ENCODE peak calls at places on chromosomes 16 and 17, in nine cellular contexts. One of them, this sample, is unnamed.

GRCh38 chr16:79098897-79099296 is 501.6 kb downstream of the MAF start:
- DNase-seq in activated CD8-positive, alpha-beta T cell treated with anti-CD3 and anti-CD28 coated beads, Interleukin-2, amount 10 ng/mL, durations not matched to agents 7 days and 5 days: no peak
- DNase-seq in germinal center: no peak
- DNase-seq in GM10248: no peak
- DNase-seq in heart left ventricle: no peak
- DNase-seq in mammary epithelial cell: no peak
- DNase-seq in stimulated activated effector memory CD8-positive, alpha-beta T cell treated with anti-CD3 and anti-CD28 coated beads, Interleukin-12 subunit alpha, Interleukin-12 subunit beta, amount 100 ng/mL, for 72 hours: no peak
- DNase-seq in iPS-NIHi11: no peak
- DNase-seq in NCI-H1930: no peak
- DNase-seq in this sample: no peak

GRCh38 chr17:57739402-57740224 is 5.5 kb downstream of the CCDC182 start:
- DNase-seq in activated CD8-positive, alpha-beta T cell treated with anti-CD3 and anti-CD28 coated beads, Interleukin-2, amount 10 ng/mL, durations not matched to agents 7 days and 5 days: peak
- DNase-seq in germinal center: peak
- DNase-seq in GM10248: peak
- DNase-seq in heart left ventricle: no peak
- DNase-seq in mammary epithelial cell: peak
- DNase-seq in stimulated activated effector memory CD8-positive, alpha-beta T cell treated with anti-CD3 and anti-CD28 coated beads, Interleukin-12 subunit alpha, Interleukin-12 subunit beta, amount 100 ng/mL, for 72 hours: no peak
- DNase-seq in iPS-NIHi11: peak
- DNase-seq in NCI-H1930: peak
- DNase-seq in this sample: peak

GRCh38 chr16:59510008-59510424 is 775.9 kb upstream of the GOT2 start:
- DNase-seq in activated CD8-positive, alpha-beta T cell treated with anti-CD3 and anti-CD28 coated beads, Interleukin-2, amount 10 ng/mL, durations not matched to agents 7 days and 5 days: no peak
- DNase-seq in germinal center: no peak
- DNase-seq in GM10248: no peak
- DNase-seq in heart left ventricle: no peak
- DNase-seq in mammary epithelial cell: no peak
- DNase-seq in stimulated activated effector memory CD8-positive, alpha-beta T cell treated with anti-CD3 and anti-CD28 coated beads, Interleukin-12 subunit alpha, Interleukin-12 subunit beta, amount 100 ng/mL, for 72 hours: no peak
- DNase-seq in iPS-NIHi11: no peak
- DNase-seq in NCI-H1930: no peak
- DNase-seq in this sample: no peak

GRCh38 chr16:87945351-87946042 is 5.7 kb upstream of the BANP start:
- DNase-seq in activated CD8-positive, alpha-beta T cell treated with anti-CD3 and anti-CD28 coated beads, Interleukin-2, amount 10 ng/mL, durations not matched to agents 7 days and 5 days: peak
- DNase-seq in germinal center: peak
- DNase-seq in GM10248: no peak
- DNase-seq in heart left ventricle: peak
- DNase-seq in mammary epithelial cell: peak
- DNase-seq in stimulated activated effector memory CD8-positive, alpha-beta T cell treated with anti-CD3 and anti-CD28 coated beads, Interleukin-12 subunit alpha, Interleukin-12 subunit beta, amount 100 ng/mL, for 72 hours: no peak
- DNase-seq in iPS-NIHi11: peak
- DNase-seq in NCI-H1930: peak
- DNase-seq in this sample: peak

GRCh38 chr16:709651-710499 is 4.3 kb upstream of the FBXL16 start:
- DNase-seq in activated CD8-positive, alpha-beta T cell treated with anti-CD3 and anti-CD28 coated beads, Interleukin-2, amount 10 ng/mL, durations not matched to agents 7 days and 5 days: no peak
- DNase-seq in germinal center: no peak
- DNase-seq in GM10248: no peak
- DNase-seq in heart left ventricle: peak
- DNase-seq in mammary epithelial cell: no peak
- DNase-seq in stimulated activated effector memory CD8-positive, alpha-beta T cell treated with anti-CD3 and anti-CD28 coated beads, Interleukin-12 subunit alpha, Interleukin-12 subunit beta, amount 100 ng/mL, for 72 hours: no peak
- DNase-seq in iPS-NIHi11: peak
- DNase-seq in NCI-H1930: peak
- DNase-seq in this sample: peak

GRCh38 chr16:27745348-27745747 is 195.4 kb downstream of the KATNIP start:
- DNase-seq in activated CD8-positive, alpha-beta T cell treated with anti-CD3 and anti-CD28 coated beads, Interleukin-2, amount 10 ng/mL, durations not matched to agents 7 days and 5 days: no peak
- DNase-seq in germinal center: no peak
- DNase-seq in GM10248: no peak
- DNase-seq in heart left ventricle: no peak
- DNase-seq in mammary epithelial cell: no peak
- DNase-seq in stimulated activated effector memory CD8-positive, alpha-beta T cell treated with anti-CD3 and anti-CD28 coated beads, Interleukin-12 subunit alpha, Interleukin-12 subunit beta, amount 100 ng/mL, for 72 hours: no peak
- DNase-seq in iPS-NIHi11: no peak
- DNase-seq in NCI-H1930: no peak
- DNase-seq in this sample: no peak

GRCh38 chr16:70579648-70580630 is 56.3 kb downstream of the SF3B3 start:
- DNase-seq in activated CD8-positive, alpha-beta T cell treated with anti-CD3 and anti-CD28 coated beads, Interleukin-2, amount 10 ng/mL, durations not matched to agents 7 days and 5 days: no peak
- DNase-seq in germinal center: no peak
- DNase-seq in GM10248: no peak
- DNase-seq in heart left ventricle: peak
- DNase-seq in mammary epithelial cell: no peak
- DNase-seq in stimulated activated effector memory CD8-positive, alpha-beta T cell treated with anti-CD3 and anti-CD28 coated beads, Interleukin-12 subunit alpha, Interleukin-12 subunit beta, amount 100 ng/mL, for 72 hours: no peak
- DNase-seq in iPS-NIHi11: no peak
- DNase-seq in NCI-H1930: no peak
- DNase-seq in this sample: peak

GRCh38 chr17:2183346-2183745 is 120.2 kb downstream of the SMG6 start:
- DNase-seq in activated CD8-positive, alpha-beta T cell treated with anti-CD3 and anti-CD28 coated beads, Interleukin-2, amount 10 ng/mL, durations not matched to agents 7 days and 5 days: no peak
- DNase-seq in germinal center: no peak
- DNase-seq in GM10248: no peak
- DNase-seq in heart left ventricle: no peak
- DNase-seq in mammary epithelial cell: no peak
- DNase-seq in stimulated activated effector memory CD8-positive, alpha-beta T cell treated with anti-CD3 and anti-CD28 coated beads, Interleukin-12 subunit alpha, Interleukin-12 subunit beta, amount 100 ng/mL, for 72 hours: no peak
- DNase-seq in iPS-NIHi11: no peak
- DNase-seq in NCI-H1930: no peak
- DNase-seq in this sample: no peak

GRCh38 chr16:35711435-35711834 is 2252.0 kb downstream of the TP53TG3F start:
- DNase-seq in activated CD8-positive, alpha-beta T cell treated with anti-CD3 and anti-CD28 coated beads, Interleukin-2, amount 10 ng/mL, durations not matched to agents 7 days and 5 days: no peak
- DNase-seq in germinal center: no peak
- DNase-seq in GM10248: no peak
- DNase-seq in heart left ventricle: no peak
- DNase-seq in mammary epithelial cell: no peak
- DNase-seq in stimulated activated effector memory CD8-positive, alpha-beta T cell treated with anti-CD3 and anti-CD28 coated beads, Interleukin-12 subunit alpha, Interleukin-12 subunit beta, amount 100 ng/mL, for 72 hours: no peak
- DNase-seq in iPS-NIHi11: no peak
- DNase-seq in NCI-H1930: no peak
- DNase-seq in this sample: no peak

This sample was measured in ELF-1.